ENCODE peak calls at places on chromosome 22, in nine cellular contexts. One of them, this sample, is unnamed.

GRCh38 chr22:46263208-46263575 is at the start of gene PKDREJ:
- DNase-seq in endothelial cell of umbilical vein: no peak
- DNase-seq in astrocyte of the cerebellum: no peak
- DNase-seq in stomach: no peak
- DNase-seq in ovary: no peak
- DNase-seq in AG04450: no peak
- DNase-seq in AG09309: no peak
- DNase-seq in BJ: no peak
- DNase-seq in IMR-90: no peak
- DNase-seq in this sample: no peak

GRCh38 chr22:20080445-20080775 is 369 bp downstream of the DGCR8 start:
- DNase-seq in astrocyte of the cerebellum: no peak
- DNase-seq in stomach: peak
- DNase-seq in ovary: peak
- DNase-seq in IMR-90: peak
- DNase-seq in endothelial cell of umbilical vein: peak
- DNase-seq in AG09309: no peak
- DNase-seq in AG04450: no peak
- DNase-seq in BJ: no peak
- DNase-seq in this sample: no peak

GRCh38 chr22:30830907-30831306 is 136.2 kb downstream of the OSBP2 start:
- DNase-seq in AG04450: peak
- DNase-seq in stomach: peak
- DNase-seq in endothelial cell of umbilical vein: peak
- DNase-seq in ovary: no peak
- DNase-seq in astrocyte of the cerebellum: peak
- DNase-seq in BJ: peak
- DNase-seq in AG09309: peak
- DNase-seq in IMR-90: peak
- DNase-seq in this sample: peak

GRCh38 chr22:19739911-19740449 is 16.6 kb downstream of the GP1BB start:
- DNase-seq in endothelial cell of umbilical vein: no peak
- DNase-seq in AG09309: no peak
- DNase-seq in stomach: no peak
- DNase-seq in IMR-90: no peak
- DNase-seq in AG04450: no peak
- DNase-seq in BJ: no peak
- DNase-seq in astrocyte of the cerebellum: no peak
- DNase-seq in ovary: no peak
- DNase-seq in this sample: no peak

GRCh38 chr22:45429921-45430775 is 16.7 kb downstream of the RIBC2 start:
- DNase-seq in ovary: peak
- DNase-seq in IMR-90: no peak
- DNase-seq in BJ: no peak
- DNase-seq in endothelial cell of umbilical vein: no peak
- DNase-seq in AG09309: no peak
- DNase-seq in AG04450: no peak
- DNase-seq in stomach: no peak
- DNase-seq in astrocyte of the cerebellum: no peak
- DNase-seq in this sample: no peak

GRCh38 chr22:18998998-18999397 is 62.9 kb upstream of the PRODH start:
- DNase-seq in AG09309: no peak
- DNase-seq in stomach: no peak
- DNase-seq in endothelial cell of umbilical vein: no peak
- DNase-seq in ovary: no peak
- DNase-seq in AG04450: no peak
- DNase-seq in BJ: no peak
- DNase-seq in IMR-90: no peak
- DNase-seq in astrocyte of the cerebellum: no peak
- DNase-seq in this sample: no peak

GRCh38 chr22:20588092-20588842 is 80.9 kb downstream of the MED15 start:
- DNase-seq in BJ: no peak
- DNase-seq in endothelial cell of umbilical vein: no peak
- DNase-seq in AG09309: no peak
- DNase-seq in astrocyte of the cerebellum: no peak
- DNase-seq in stomach: no peak
- DNase-seq in ovary: no peak
- DNase-seq in AG04450: no peak
- DNase-seq in IMR-90: no peak
- DNase-seq in this sample: no peak

GRCh38 chr22:30235687-30236170 is 10.8 kb downstream of the LIF start:
- DNase-seq in IMR-90: peak
- DNase-seq in endothelial cell of umbilical vein: no peak
- DNase-seq in stomach: no peak
- DNase-seq in ovary: no peak
- DNase-seq in AG04450: peak
- DNase-seq in astrocyte of the cerebellum: peak
- DNase-seq in BJ: peak
- DNase-seq in AG09309: peak
- DNase-seq in this sample: no peak

GRCh38 chr22:26648011-26648497 is 9.3 kb upstream of the MIAT start:
- DNase-seq in stomach: no peak
- DNase-seq in AG04450: no peak
- DNase-seq in endothelial cell of umbilical vein: no peak
- DNase-seq in astrocyte of the cerebellum: no peak
- DNase-seq in BJ: no peak
- DNase-seq in IMR-90: no peak
- DNase-seq in ovary: no peak
- DNase-seq in AG09309: no peak
- DNase-seq in this sample: no peak

GRCh38 chr22:24219750-24220149 is 25.1 kb downstream of the GGT5 start:
- DNase-seq in BJ: no peak
- DNase-seq in AG09309: no peak
- DNase-seq in ovary: no peak
- DNase-seq in IMR-90: no peak
- DNase-seq in astrocyte of the cerebellum: no peak
- DNase-seq in AG04450: no peak
- DNase-seq in endothelial cell of umbilical vein: no peak
- DNase-seq in stomach: no peak
- DNase-seq in this sample: no peak

GRCh38 chr22:20744456-20744855 is 29.5 kb upstream of the SERPIND1 start:
- DNase-seq in stomach: no peak
- DNase-seq in BJ: no peak
- DNase-seq in AG09309: no peak
- DNase-seq in IMR-90: no peak
- DNase-seq in astrocyte of the cerebellum: no peak
- DNase-seq in endothelial cell of umbilical vein: no peak
- DNase-seq in ovary: no peak
- DNase-seq in AG04450: no peak
- DNase-seq in this sample: no peak

GRCh38 chr22:49693848-49694247 is 133.8 kb downstream of the BRD1 start:
- DNase-seq in IMR-90: no peak
- DNase-seq in endothelial cell of umbilical vein: no peak
- DNase-seq in stomach: peak
- DNase-seq in astrocyte of the cerebellum: no peak
- DNase-seq in AG09309: no peak
- DNase-seq in ovary: no peak
- DNase-seq in AG04450: no peak
- DNase-seq in BJ: no peak
- DNase-seq in this sample: no peak

GRCh38 chr22:20777420-20778177 is 3.7 kb downstream of the SERPIND1 start:
- DNase-seq in AG04450: peak
- DNase-seq in IMR-90: peak
- DNase-seq in endothelial cell of umbilical vein: peak
- DNase-seq in BJ: peak
- DNase-seq in stomach: no peak
- DNase-seq in ovary: peak
- DNase-seq in AG09309: peak
- DNase-seq in astrocyte of the cerebellum: peak
- DNase-seq in this sample: peak

DNA sequence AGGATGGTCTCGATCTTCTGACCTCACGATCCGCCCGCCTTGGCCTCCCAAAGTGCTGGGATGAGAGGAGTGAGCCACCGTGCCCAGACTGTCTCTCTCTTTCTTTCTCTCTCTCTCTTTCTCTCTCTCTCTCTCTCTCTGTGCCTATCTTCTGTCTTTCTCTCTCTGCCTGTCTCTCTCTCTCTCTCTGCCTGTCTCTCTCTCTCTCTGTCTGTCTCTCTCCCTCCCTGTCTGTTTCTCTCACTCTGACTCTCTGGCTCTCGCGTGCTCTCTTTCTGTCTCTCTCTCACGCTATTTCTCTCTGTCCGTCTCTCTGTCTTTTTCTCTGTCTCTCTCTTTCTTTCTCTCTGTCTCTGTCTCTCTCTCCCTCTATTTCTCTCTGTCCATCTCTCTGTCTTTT is 3911.2 kb upstream of the OR11H1 start:
- DNase-seq in BJ: no peak
- DNase-seq in ovary: no peak
- DNase-seq in IMR-90: no peak
- DNase-seq in AG04450: peak
- DNase-seq in endothelial cell of umbilical vein: no peak
- DNase-seq in AG09309: peak
- DNase-seq in astrocyte of the cerebellum: no peak
- DNase-seq in stomach: no peak
- DNase-seq in this sample: no peak
- H3K4me3 ChIP-seq in BJ: no peak
- H3K4me3 ChIP-seq in ovary: no peak
- H3K4me3 ChIP-seq in IMR-90: no peak
- H3K4me3 ChIP-seq in AG04450: no peak
- H3K4me3 ChIP-seq in endothelial cell of umbilical vein: no peak
- H3K4me3 ChIP-seq in AG09309: no peak
- H3K4me3 ChIP-seq in astrocyte of the cerebellum: no peak
- H3K4me3 ChIP-seq in stomach: no peak
- H3K4me3 ChIP-seq in this sample: no peak

GRCh38 chr22:32951081-32951806 is 106.9 kb downstream of the SYN3 start:
- DNase-seq in ovary: no peak
- DNase-seq in AG09309: no peak
- DNase-seq in BJ: no peak
- DNase-seq in astrocyte of the cerebellum: no peak
- DNase-seq in endothelial cell of umbilical vein: no peak
- DNase-seq in stomach: no peak
- DNase-seq in AG04450: no peak
- DNase-seq in IMR-90: no peak
- DNase-seq in this sample: no peak
- TF ChIP-seq CTCF in ovary: no peak
- TF ChIP-seq CTCF in AG09309: no peak
- TF ChIP-seq CTCF in BJ: no peak
- TF ChIP-seq CTCF in astrocyte of the cerebellum: no peak
- TF ChIP-seq CTCF in endothelial cell of umbilical vein: no peak
- TF ChIP-seq CTCF in stomach: no peak
- TF ChIP-seq CTCF in AG04450: no peak
- TF ChIP-seq CTCF in IMR-90: no peak
- TF ChIP-seq CTCF in this sample: no peak

GRCh38 chr22:22357024-22357868 is 112.7 kb downstream of the VPREB1 start:
- DNase-seq in AG09309: peak
- DNase-seq in IMR-90: peak
- DNase-seq in stomach: peak
- DNase-seq in AG04450: peak
- DNase-seq in BJ: no peak
- DNase-seq in astrocyte of the cerebellum: peak
- DNase-seq in ovary: peak
- DNase-seq in endothelial cell of umbilical vein: peak
- DNase-seq in this sample: peak
- H3K4me3 ChIP-seq in AG09309: no peak
- H3K4me3 ChIP-seq in IMR-90: no peak
- H3K4me3 ChIP-seq in stomach: no peak
- H3K4me3 ChIP-seq in AG04450: no peak
- H3K4me3 ChIP-seq in BJ: no peak
- H3K4me3 ChIP-seq in astrocyte of the cerebellum: no peak
- H3K4me3 ChIP-seq in ovary: no peak
- H3K4me3 ChIP-seq in endothelial cell of umbilical vein: no peak
- H3K4me3 ChIP-seq in this sample: no peak

GRCh38 chr22:22520020-22520656 is at the start of gene ZNF280A:
- DNase-seq in BJ: no peak
- DNase-seq in endothelial cell of umbilical vein: peak
- DNase-seq in AG04450: no peak
- DNase-seq in IMR-90: no peak
- DNase-seq in stomach: no peak
- DNase-seq in ovary: no peak
- DNase-seq in astrocyte of the cerebellum: no peak
- DNase-seq in AG09309: no peak
- DNase-seq in this sample: no peak
- TF ChIP-seq CTCF in BJ: peak
- TF ChIP-seq CTCF in endothelial cell of umbilical vein: no peak
- TF ChIP-seq CTCF in AG04450: no peak
- TF ChIP-seq CTCF in IMR-90: no peak
- TF ChIP-seq CTCF in stomach: no peak
- TF ChIP-seq CTCF in ovary: no peak
- TF ChIP-seq CTCF in astrocyte of the cerebellum: no peak
- TF ChIP-seq CTCF in AG09309: no peak
- TF ChIP-seq CTCF in this sample: no peak

GRCh38 chr22:48566741-48567140 is 1260.9 kb downstream of the BRD1 start:
- DNase-seq in AG04450: no peak
- DNase-seq in BJ: no peak
- DNase-seq in endothelial cell of umbilical vein: no peak
- DNase-seq in ovary: no peak
- DNase-seq in IMR-90: no peak
- DNase-seq in stomach: no peak
- DNase-seq in AG09309: no peak
- DNase-seq in astrocyte of the cerebellum: no peak
- DNase-seq in this sample: no peak
- H3K4me3 ChIP-seq in AG04450: no peak
- H3K4me3 ChIP-seq in BJ: no peak
- H3K4me3 ChIP-seq in endothelial cell of umbilical vein: no peak
- H3K4me3 ChIP-seq in ovary: no peak
- H3K4me3 ChIP-seq in IMR-90: no peak
- H3K4me3 ChIP-seq in stomach: no peak
- H3K4me3 ChIP-seq in AG09309: no peak
- H3K4me3 ChIP-seq in astrocyte of the cerebellum: no peak
- H3K4me3 ChIP-seq in this sample: no peak

GRCh38 chr22:36546092-36546804 is 17.3 kb upstream of the EIF3D start:
- DNase-seq in endothelial cell of umbilical vein: peak
- DNase-seq in BJ: no peak
- DNase-seq in ovary: no peak
- DNase-seq in AG04450: no peak
- DNase-seq in astrocyte of the cerebellum: peak
- DNase-seq in stomach: no peak
- DNase-seq in AG09309: no peak
- DNase-seq in IMR-90: peak
- DNase-seq in this sample: no peak
- TF ChIP-seq CTCF in endothelial cell of umbilical vein: peak
- TF ChIP-seq CTCF in BJ: peak
- TF ChIP-seq CTCF in ovary: no peak
- TF ChIP-seq CTCF in AG04450: peak
- TF ChIP-seq CTCF in astrocyte of the cerebellum: peak
- TF ChIP-seq CTCF in stomach: peak
- TF ChIP-seq CTCF in AG09309: peak
- TF ChIP-seq CTCF in IMR-90: peak
- TF ChIP-seq CTCF in this sample: peak

This sample was measured in LNCaP clone FGC.